ENCODE peak calls at places on chromosomes 3 and 15, in six cellular contexts. Y is right cardiac atrium, N is kidney, R is Peyer's patch, U is Panc1, C is left lung. D is an unnamed sample. For H3K4me1, the result is how much of the 10 kb centered on the place peaks cover.

GRCh38 chr3:48185129-48185528 is 3.1 kb downstream of the CDC25A start:
- DNase-seq in R (no peak), U (no peak), C (no peak), N (no peak), Y (no peak), D (no peak)

GRCh38 chr15:96230557-96231181 is 99.8 kb upstream of the NR2F2 start:
- DNase-seq in Y (no peak), R (no peak), N (no peak), C (no peak), U (peak), D (no peak)

GRCh38 chr3:39065197-39065596 is 13.4 kb downstream of the WDR48 start:
- DNase-seq in Y (no peak), N (no peak), U (peak), R (peak), C (no peak), D (no peak)

GRCh38 chr3:99957086-99957821 is 139.6 kb downstream of the CMSS1 start:
- DNase-seq in Y (no peak), R (no peak), C (no peak), U (no peak), N (no peak), D (no peak)

GRCh38 chr3:125357032-125357658 is 18.0 kb downstream of the ZNF148 start:
- DNase-seq in R (peak), U (no peak), N (peak), Y (peak), C (peak), D (peak)

GRCh38 chr3:107217161-107217560 is 160.1 kb upstream of the CCDC54 start:
- DNase-seq in R (no peak), U (no peak), N (no peak), Y (no peak), C (no peak), D (no peak)

GRCh38 chr3:141367038-141367730 is 1.1 kb upstream of the ZBTB38 start:
- DNase-seq in N (no peak), Y (no peak), R (no peak), C (peak), U (no peak), D (no peak)

GRCh38 chr3:148873928-148874326 is 8.8 kb downstream of the CPA3 start:
- DNase-seq in N (no peak), C (no peak), U (no peak), R (no peak), Y (no peak), D (no peak)

GRCh38 chr15:65414841-65415621 is 7.7 kb downstream of the IGDCC4 start:
- DNase-seq in U (no peak), R (no peak), C (no peak), Y (peak), N (peak), D (no peak)

GRCh38 chr15:74203914-74204431 is 1.4 kb upstream of the STRA6 start:
- DNase-seq in Y (peak), U (no peak), C (peak), N (peak), R (no peak), D (no peak)

GRCh38 chr3:174859109-174859735 is at the start of gene NAALADL2:
- DNase-seq in Y (no peak), U (no peak), N (no peak), C (no peak), R (no peak), D (no peak)

GRCh38 chr3:52038227-52038626 is 18.1 kb downstream of the DUSP7 start:
- DNase-seq in R (no peak), C (no peak), U (no peak), N (no peak), Y (no peak), D (no peak)

GRCh38 chr3:128969993-128970740 is 23.7 kb downstream of the CFAP92 start:
- DNase-seq in N (no peak), C (peak), Y (no peak), R (peak), U (peak), D (peak)

GRCh38 chr3:66405701-66406091 is 95.1 kb downstream of the LRIG1 start:
- DNase-seq in N (no peak), Y (no peak), C (no peak), R (peak), U (no peak), D (no peak)

GRCh38 chr15:81493246-81493645 is 119.2 kb upstream of the TMC3 start:
- DNase-seq in Y (no peak), R (no peak), N (no peak), C (no peak), U (no peak), D (no peak)

GRCh38 chr3:49552087-49552486 is 2.2 kb upstream of the BSN start:
- DNase-seq in U (no peak), Y (no peak), R (no peak), C (no peak), N (no peak), D (no peak)

GRCh38 chr3:193772389-193772788 is 179.4 kb downstream of the OPA1 start:
- DNase-seq in Y (no peak), C (no peak), U (no peak), R (no peak), N (no peak), D (no peak)

GRCh38 chr3:60301142-60301541 is 950.1 kb downstream of the FHIT start:
- DNase-seq in U (no peak), R (no peak), C (no peak), N (no peak), Y (no peak), D (no peak)

GRCh38 chr3:30170681-30171438 is 435.5 kb upstream of the TGFBR2 start:
- DNase-seq in Y (no peak), N (no peak), U (no peak), C (no peak), R (peak), D (no peak)

GRCh38 chr3:111373861-111374260 is 168.1 kb upstream of the CD96 start:
- DNase-seq in U (no peak), N (no peak), C (no peak), Y (no peak), R (no peak), D (no peak)

GRCh38 chr3:11367116-11367781 is 95.1 kb downstream of the ATG7 start:
- DNase-seq in U (no peak), N (no peak), R (peak), C (peak), Y (peak), D (no peak)

GRCh38 chr3:146543461-146544012 is 870 bp downstream of the PLSCR1 start:
- DNase-seq in C (no peak), N (no peak), U (no peak), R (no peak), Y (peak), D (no peak)

GRCh38 chr3:14147617-14148016 is 22.8 kb downstream of the TMEM43 start:
- DNase-seq in R (no peak), C (no peak), U (no peak), N (no peak), Y (no peak), D (no peak)

GRCh38 chr3:197533396-197534347 is 22.1 kb downstream of the BDH1 start:
- DNase-seq in R (no peak), U (no peak), Y (no peak), C (no peak), N (peak), D (no peak)

GRCh38 chr3:104909188-104909587 is 457.5 kb upstream of the ALCAM start:
- DNase-seq in Y (no peak), U (no peak), C (no peak), R (no peak), N (no peak), D (no peak)

GRCh38 chr3:47057212-47057671 is 77.8 kb downstream of the NBEAL2 start:
- DNase-seq in N (no peak), U (no peak), R (no peak), C (no peak), Y (no peak), D (peak)

GRCh38 chr3:1728510-1728909 is 370.2 kb upstream of the CNTN4 start:
- DNase-seq in C (no peak), N (no peak), U (no peak), Y (no peak), R (no peak), D (no peak)

GRCh38 chr3:115710799-115711198 is 87.5 kb downstream of the GAP43 start:
- DNase-seq in U (no peak), N (no peak), R (no peak), Y (no peak), C (no peak), D (no peak)

GRCh38 chr15:82698711-82699345 is 10.8 kb downstream of the AP3B2 start:
- DNase-seq in Y (no peak), C (no peak), U (no peak), R (peak), N (no peak), D (no peak)

GRCh38 chr15:71082803-71083202 is 32.5 kb upstream of the THSD4 start:
- DNase-seq in C (no peak), R (no peak), N (peak), U (no peak), Y (peak), D (no peak)

GRCh38 chr3:181403876-181404660 is 307.7 kb upstream of the SOX2 start:
- DNase-seq in Y (no peak), N (no peak), U (no peak), R (no peak), C (no peak), D (no peak)

GRCh38 chr15:38671675-38672141 is 107.1 kb upstream of the RASGRP1 start:
- DNase-seq in C (no peak), N (no peak), U (no peak), Y (no peak), R (peak), D (peak)
- H3K4me3 ChIP-seq in C (no peak), N (no peak), U (no peak), Y (no peak), R (no peak), D (peak)

GRCh38 chr15:67852433-67852832 is 12.6 kb upstream of the RNU6-1 start:
- DNase-seq in U (no peak), R (no peak), N (no peak), C (no peak), Y (no peak), D (no peak)
- H3K4me1 ChIP-seq in U (under half), R (under half), N (under half), C (under half), Y (under half), D (under half)

GRCh38 chr15:55197719-55198118 is 978 bp upstream of the RSL24D1 start:
- DNase-seq in N (no peak), Y (no peak), R (no peak), U (no peak), C (no peak), D (no peak)
- H3K27ac ChIP-seq in N (no peak), Y (no peak), R (peak), U (peak), C (peak), D (peak)

DNA sequence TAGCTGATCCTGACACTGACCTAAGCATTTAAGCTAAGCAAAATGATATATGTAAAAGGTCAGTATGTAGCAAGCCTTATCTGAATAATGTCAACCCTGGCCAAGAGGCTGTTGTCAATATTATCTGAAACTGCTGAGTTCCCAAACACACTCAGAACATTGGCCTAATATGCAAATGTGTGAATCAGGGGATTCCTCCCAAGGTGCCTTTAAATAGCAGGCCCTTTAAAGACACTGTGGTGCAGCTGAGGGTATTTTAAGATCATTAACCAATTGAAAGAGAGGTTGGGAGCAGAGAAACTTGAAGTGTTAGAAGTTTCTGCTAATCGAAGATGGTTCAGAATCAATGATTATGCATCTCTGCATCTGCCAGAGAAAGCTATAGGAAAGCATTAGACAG is 207.0 kb downstream of the NTRK3 start:
- DNase-seq in C (no peak), Y (no peak), R (no peak), N (no peak), U (no peak), D (no peak)
- H3K4me3 ChIP-seq in C (no peak), Y (no peak), R (no peak), N (no peak), U (no peak), D (no peak)

GRCh38 chr15:40271915-40272712 is 10.8 kb downstream of the ANKRD63 start:
- DNase-seq in R (no peak), Y (no peak), N (peak), U (no peak), C (no peak), D (no peak)
- H3K4me1 ChIP-seq in R (under half), Y (under half), N (under half), U (under half), C (under half), D (under half)

D was measured in CD8-positive, alpha-beta memory T cell.